ENCODE peak calls at places on chromosomes 4 and X, in four cellular contexts. Q, H, Y and C are unnamed samples.
A peak's percentile ranks its signal among the peaks of the same experiment; 100 is the strongest.

GRCh38 chr4:119736559-119736958 is 108.0 kb upstream of the PDE5A start:
- DNase-seq in Y (no peak), H (no peak), Q (no peak), C (no peak)

GRCh38 chr4:158161561-158162354 is 11.1 kb downstream of the GASK1B start:
- DNase-seq in Q (peak; percentile 39), H (peak; percentile 93), Y (no peak), C (peak; percentile 71)

GRCh38 chr4:9904976-9905587 is 116.2 kb downstream of the SLC2A9 start:
- DNase-seq in Q (no peak), H (no peak), Y (no peak), C (no peak)

GRCh38 chr4:79650794-79651431 is 242.9 kb upstream of the GK2 start:
- DNase-seq in Q (no peak), H (peak; percentile 76), Y (no peak), C (peak; percentile 71)

GRCh38 chr4:110005461-110006056 is 92.9 kb downstream of the EGF start:
- DNase-seq in Y (no peak), H (peak; percentile 78), Q (no peak), C (peak; percentile 92)

GRCh38 chr4:171308661-171309060 is 504.5 kb upstream of the GALNTL6 start:
- DNase-seq in Y (no peak), Q (no peak), H (no peak), C (no peak)

GRCh38 chr4:130576218-130576617 is 1480.3 kb downstream of the C4orf33 start:
- DNase-seq in Q (no peak), Y (no peak), H (no peak), C (no peak)

GRCh38 chr4:821181-821591 is 4.7 kb downstream of the CPLX1 start:
- DNase-seq in H (no peak), Y (no peak), Q (no peak), C (no peak)

GRCh38 chr4:185384877-185385465 is 10.8 kb downstream of the LRP2BP start:
- DNase-seq in H (peak; percentile 10), Q (peak; percentile 29), Y (no peak), C (no peak)

GRCh38 chr4:5636766-5637670 is 71.3 kb downstream of the EVC2 start:
- DNase-seq in Q (no peak), Y (no peak), H (no peak), C (no peak)

GRCh38 chr4:97027989-97028388 is 1115.3 kb downstream of the STPG2 start:
- DNase-seq in Y (no peak), H (no peak), Q (no peak), C (no peak)

GRCh38 chrX:916235-916609 is 285.6 kb downstream of the SHOX start:
- DNase-seq in H (no peak), Q (no peak), Y (no peak), C (peak; percentile 60)

GRCh38 chrX:104370089-104370488 is 115.4 kb upstream of the ESX1 start:
- DNase-seq in Q (no peak), Y (no peak), H (peak; percentile 17), C (no peak)

GRCh38 chr4:172716291-172716690 is 452.3 kb upstream of the GALNT7 start:
- DNase-seq in Q (no peak), H (no peak), Y (no peak), C (no peak)

GRCh38 chrX:10582215-10582733 is 38.1 kb downstream of the MID1 start:
- DNase-seq in Y (no peak), H (no peak), Q (no peak), C (no peak)

GRCh38 chrX:10579018-10579752 is 41.2 kb downstream of the MID1 start:
- DNase-seq in Q (no peak), Y (no peak), H (peak; percentile 65), C (peak; percentile 67)

GRCh38 chrX:10576777-10577444 is 43.5 kb downstream of the MID1 start:
- DNase-seq in Q (peak; percentile 44), H (no peak), Y (no peak), C (no peak)

GRCh38 chrX:10577863-10578262 is 42.5 kb downstream of the MID1 start:
- DNase-seq in Q (no peak), Y (no peak), H (no peak), C (peak; percentile 35)

DNA sequence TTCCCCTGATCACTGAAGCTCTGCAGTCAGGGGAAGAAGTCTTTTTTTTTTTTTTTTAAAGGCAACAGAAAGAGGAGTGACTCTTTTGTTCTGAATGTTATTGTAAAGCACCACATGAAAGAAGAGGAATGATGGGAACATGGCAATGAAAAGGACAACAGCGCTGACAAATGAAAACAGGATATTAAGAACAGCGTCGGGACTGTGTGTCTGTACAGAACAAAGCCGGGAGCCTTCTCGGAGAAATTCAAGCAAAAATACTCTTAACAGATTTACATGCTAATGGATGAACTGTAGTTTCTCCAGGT is 40.7 kb downstream of the MID1 start:
- DNase-seq in Y (no peak), H (peak; percentile 24), Q (no peak), C (peak; percentile 28)
- H3K4me1 ChIP-seq in Y (no peaks in the 10 kb centered on the region), H (peaks cover 3% of the 10 kb centered on the region), Q (peaks cover 9% of the 10 kb centered on the region), C (peaks cover 34% of the 10 kb centered on the region)

DNA sequence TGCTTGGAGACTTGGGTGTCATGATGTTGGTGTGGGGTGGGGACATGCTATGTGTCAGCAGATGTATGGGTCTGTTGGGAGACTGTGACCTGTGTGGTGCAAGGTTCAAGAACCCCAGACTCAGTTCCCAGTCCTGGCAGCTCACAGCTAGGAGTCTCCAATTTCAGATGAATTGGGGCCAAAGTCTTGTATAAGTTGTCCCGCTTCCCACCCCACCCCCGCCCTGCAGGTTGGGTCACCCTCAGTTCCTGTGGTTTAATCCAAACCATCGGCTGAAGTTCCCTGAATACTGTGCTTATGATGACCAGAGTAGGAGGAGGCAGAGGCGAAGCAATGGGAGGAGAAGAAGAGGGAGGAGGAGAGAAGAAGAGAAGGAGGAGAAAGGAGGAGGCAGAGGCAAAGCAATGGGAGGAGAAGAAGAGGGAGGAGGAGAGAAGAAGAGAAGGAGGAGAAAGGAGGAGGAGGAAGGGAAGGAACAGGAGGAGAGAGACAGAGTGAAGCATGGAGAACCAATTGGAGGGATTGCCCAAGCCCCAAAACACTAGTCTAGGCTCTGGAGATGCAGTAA is 112.6 kb downstream of the EFNB1 start:
- DNase-seq in Q (no peak), Y (no peak), H (no peak), C (no peak)
- H3K4me1 ChIP-seq in Q (peaks cover 2% of the 10 kb centered on the region), Y (no peaks in the 10 kb centered on the region), H (peaks cover 10% of the 10 kb centered on the region), C (peaks cover 36% of the 10 kb centered on the region)

GRCh38 chrX:65513610-65514009 is 21.0 kb downstream of the LAS1L start:
- DNase-seq in H (no peak), Y (no peak), Q (no peak), C (no peak)
- H3K4me1 ChIP-seq in H (no peaks in the 10 kb centered on the region), Y (no peaks in the 10 kb centered on the region), Q (no peaks in the 10 kb centered on the region), C (no peaks in the 10 kb centered on the region)

DNA sequence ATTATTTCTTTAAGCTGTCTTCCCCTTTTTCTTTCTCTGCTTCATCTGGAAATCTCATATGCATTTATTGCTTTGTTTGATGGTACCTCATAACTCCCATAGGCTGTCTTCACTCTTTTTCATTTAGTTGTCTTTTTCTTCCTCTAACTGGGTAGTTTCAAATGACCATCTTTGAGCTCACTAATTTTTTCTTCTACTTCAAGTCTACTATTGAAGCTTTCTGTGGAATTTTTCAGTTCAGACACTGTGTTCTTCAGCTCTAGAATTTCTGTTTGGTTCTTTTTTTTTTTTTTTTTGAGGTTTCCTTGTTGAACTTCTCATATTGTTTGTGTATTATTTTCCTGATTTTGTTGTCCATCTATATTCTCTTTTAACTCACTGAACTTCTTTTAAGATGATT is 23.0 kb downstream of the CASK start:
- DNase-seq in Y (no peak), H (no peak), Q (no peak), C (no peak)
- H3K4me1 ChIP-seq in Y (no peaks in the 10 kb centered on the region), H (no peaks in the 10 kb centered on the region), Q (no peaks in the 10 kb centered on the region), C (peaks cover 5% of the 10 kb centered on the region)

DNA sequence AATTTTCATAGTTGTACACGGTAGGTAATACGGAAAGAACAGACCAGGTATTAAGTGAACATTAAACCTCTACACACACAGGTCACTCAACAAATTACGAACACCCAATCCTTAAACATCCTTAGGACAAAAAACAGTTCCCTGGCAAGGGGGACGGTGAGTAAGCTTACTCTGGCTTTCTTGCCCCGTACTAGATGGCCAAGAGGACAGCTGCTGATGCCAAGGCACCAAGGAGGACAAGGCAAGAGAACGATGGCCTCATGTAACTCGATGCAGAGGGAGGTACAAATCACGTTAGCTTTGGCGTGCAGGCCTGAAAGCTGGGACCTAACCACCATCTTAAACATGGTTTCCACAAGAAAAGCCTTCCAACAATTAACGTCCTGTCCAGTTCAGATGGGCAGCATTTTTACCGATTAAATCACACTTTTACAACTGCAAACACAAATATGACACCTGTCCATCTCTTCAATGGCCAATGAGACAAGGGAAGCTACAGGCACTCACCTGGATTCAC is 23.7 kb downstream of the FAT1 start:
- DNase-seq in Q (no peak), Y (no peak), H (no peak), C (no peak)
- H3K4me1 ChIP-seq in Q (peaks cover 64% of the 10 kb centered on the region), Y (peaks cover 3% of the 10 kb centered on the region), H (peaks cover 20% of the 10 kb centered on the region), C (peaks cover 48% of the 10 kb centered on the region)

GRCh38 chr4:8373270-8373972 is 67.1 kb downstream of the ACOX3 start:
- DNase-seq in Y (peak; percentile 48), H (no peak), Q (no peak), C (no peak)

GRCh38 chr4:8376361-8377102 is 64.0 kb downstream of the ACOX3 start:
- DNase-seq in Q (no peak), Y (peak; percentile 65), H (no peak), C (no peak)

GRCh38 chr4:8374851-8375649 is 65.5 kb downstream of the ACOX3 start:
- DNase-seq in Y (peak; percentile 78), H (no peak), Q (no peak), C (no peak)

GRCh38 chr4:8372506-8373070 is 67.9 kb downstream of the ACOX3 start:
- DNase-seq in Y (no peak), H (no peak), Q (no peak), C (no peak)

GRCh38 chr4:8373973-8374545 is 66.5 kb downstream of the ACOX3 start:
- DNase-seq in H (no peak), Y (peak; percentile 66), Q (no peak), C (no peak)
- H3K4me1 ChIP-seq in H (peaks cover 18% of the 10 kb centered on the region), Y (no peaks in the 10 kb centered on the region), Q (no peaks in the 10 kb centered on the region), C (no peaks in the 10 kb centered on the region)